ENCODE peak calls at places on chromosomes 6 and 20, in four cellular contexts. Q is heart right ventricle, Y is hepatocyte, E is body of pancreas. G is an unnamed sample.

GRCh38 chr6:15287670-15288069 is 41.8 kb downstream of the JARID2 start:
- DNase-seq in E (no peak), Q (no peak), Y (no peak), G (no peak)

GRCh38 chr6:47376930-47377329 is 67.2 kb upstream of the TNFRSF21 start:
- DNase-seq in Q (no peak), E (no peak), Y (no peak), G (no peak)

GRCh38 chr20:37931153-37931922 is 28.4 kb downstream of the VSTM2L start:
- DNase-seq in E (no peak), Y (no peak), Q (no peak), G (no peak)

GRCh38 chr6:33147807-33148666 is 44.2 kb downstream of the COL11A2 start:
- DNase-seq in E (peak; percentile 58), Q (no peak), Y (peak; percentile 71), G (no peak)

GRCh38 chr6:40349566-40350192 is 237.5 kb downstream of the LRFN2 start:
- DNase-seq in Q (no peak), Y (no peak), E (no peak), G (peak; percentile 20)

GRCh38 chr6:125094563-125094962 is 59.0 kb upstream of the TPD52L1 start:
- DNase-seq in Q (no peak), Y (no peak), E (no peak), G (no peak)

GRCh38 chr6:16205377-16206144 is 32.8 kb upstream of the GMPR start:
- DNase-seq in Q (no peak), Y (peak; percentile 38), E (no peak), G (no peak)

GRCh38 chr6:27188885-27189418 is 58.5 kb upstream of the PRSS16 start:
- DNase-seq in Y (peak; percentile 94), Q (no peak), E (peak; percentile 81), G (peak; percentile 58)

GRCh38 chr6:149938571-149939462 is 3.0 kb upstream of the ULBP2 start:
- DNase-seq in Y (no peak), E (no peak), Q (no peak), G (no peak)

GRCh38 chr6:30325150-30325872 is 1.4 kb upstream of the TRIM39 start:
- DNase-seq in Q (no peak), Y (peak; percentile 83), E (peak; percentile 54), G (peak; percentile 49)

DNA sequence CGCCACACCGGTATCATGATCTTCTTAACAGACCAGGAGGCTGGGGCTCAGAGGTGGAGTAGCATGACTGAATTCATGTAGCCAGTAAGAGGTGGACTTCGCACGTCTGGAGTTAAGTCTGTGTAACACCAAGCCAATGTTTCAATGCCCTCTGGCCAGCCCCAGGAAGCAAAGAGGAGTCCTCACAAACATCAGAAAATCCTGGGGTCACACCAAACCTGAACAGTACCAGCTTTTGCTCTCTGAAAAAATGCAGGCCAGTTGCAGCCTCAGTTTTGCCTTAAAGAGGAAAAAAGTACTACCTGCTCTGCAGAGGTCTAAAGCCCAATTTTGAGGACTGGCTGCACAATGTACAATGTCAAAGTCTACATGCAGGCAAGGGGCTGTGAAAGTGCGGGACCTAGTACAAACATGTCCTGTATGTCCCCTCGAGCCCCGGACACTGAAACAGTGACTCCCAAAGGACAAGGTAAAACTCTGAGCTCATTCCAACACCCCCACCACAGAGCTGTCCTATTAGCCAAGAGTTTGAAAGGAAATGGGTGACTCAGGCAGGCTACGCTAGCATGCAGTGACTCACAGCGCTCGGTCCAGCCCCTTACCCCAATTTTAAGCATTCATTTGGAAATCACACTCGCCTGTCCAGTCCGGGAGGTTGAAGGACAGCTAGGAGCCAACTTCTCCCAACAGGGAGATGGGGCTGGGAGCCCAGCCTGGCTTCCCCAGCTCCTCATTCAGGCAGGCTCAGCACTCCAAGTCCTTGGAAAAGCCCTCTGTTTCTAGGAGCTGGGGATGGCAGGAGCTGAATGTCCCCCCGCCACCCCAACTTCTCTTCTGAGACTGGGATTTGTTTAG is 4.1 kb downstream of the SDC4 start:
- DNase-seq in Q (no peak), Y (peak; percentile 85), E (peak; percentile 80), G (peak; percentile 63)
- H3K4me1 ChIP-seq in Q (peaks cover 77% of the 10 kb centered on the region), Y (peaks cover 79% of the 10 kb centered on the region), E (peaks cover 83% of the 10 kb centered on the region), G (peaks cover 17% of the 10 kb centered on the region)

DNA sequence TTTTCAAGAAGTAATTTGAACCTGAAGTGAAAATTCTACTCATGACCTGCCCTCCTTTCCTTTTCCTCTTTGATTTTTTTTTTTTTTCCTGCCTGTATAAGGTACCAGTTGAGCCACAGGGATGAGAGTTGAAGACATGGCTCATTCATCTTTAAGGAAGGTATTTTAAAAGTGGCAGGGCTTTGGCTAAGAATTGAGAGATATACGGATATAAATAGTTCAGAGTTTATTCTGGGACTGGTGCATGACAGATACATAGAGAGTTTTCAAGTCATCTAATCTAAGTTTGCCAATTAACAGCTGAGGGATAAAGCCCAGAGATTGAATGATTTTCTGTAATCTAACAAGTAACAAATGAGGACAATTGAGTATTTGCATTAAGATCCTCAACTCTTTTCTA is 69.8 kb downstream of the BTBD3 start:
- DNase-seq in E (no peak), Y (no peak), Q (no peak), G (no peak)
- TF ChIP-seq CTCF in E (no peak), Y (no peak), Q (no peak), G (no peak)

DNA sequence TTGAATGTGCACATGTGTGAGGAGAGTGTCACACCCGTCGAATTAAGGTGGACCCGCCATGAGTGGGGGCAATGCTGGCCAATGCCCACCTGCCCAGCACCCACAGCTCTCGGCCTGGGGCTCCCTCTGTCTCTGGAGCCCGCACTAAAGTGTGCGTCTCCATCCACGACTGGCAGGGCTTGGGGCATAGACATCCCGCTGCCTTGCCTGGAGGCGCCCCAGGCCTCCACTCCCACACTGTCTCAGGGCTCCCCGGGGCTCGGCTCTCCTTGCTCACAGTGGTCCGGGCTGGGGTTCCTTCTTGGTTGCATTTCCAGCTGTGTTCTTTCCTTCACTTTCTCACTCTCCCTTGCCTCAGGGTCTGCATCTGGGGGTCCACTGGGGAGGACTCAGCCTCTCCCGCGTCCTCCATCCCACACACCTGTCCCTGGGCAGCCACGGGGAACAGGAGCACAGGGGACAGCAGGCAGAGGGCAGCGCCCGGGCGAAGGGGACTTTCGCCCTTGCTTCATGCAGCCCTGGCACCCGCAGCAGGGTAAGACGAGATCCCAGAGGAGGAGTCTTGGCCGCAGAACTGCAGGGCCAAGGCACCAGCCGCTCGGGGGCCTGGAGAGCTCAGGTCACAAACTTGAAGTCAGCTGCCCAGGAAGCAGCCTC is 20.1 kb upstream of the MRGBP start:
- DNase-seq in Y (no peak), Q (no peak), E (no peak), G (no peak)
- H3K4me3 ChIP-seq in Y (no peak overlapping the region), Q (no peak overlapping the region), E (no peak overlapping the region), G (no peak overlapping the region)

DNA sequence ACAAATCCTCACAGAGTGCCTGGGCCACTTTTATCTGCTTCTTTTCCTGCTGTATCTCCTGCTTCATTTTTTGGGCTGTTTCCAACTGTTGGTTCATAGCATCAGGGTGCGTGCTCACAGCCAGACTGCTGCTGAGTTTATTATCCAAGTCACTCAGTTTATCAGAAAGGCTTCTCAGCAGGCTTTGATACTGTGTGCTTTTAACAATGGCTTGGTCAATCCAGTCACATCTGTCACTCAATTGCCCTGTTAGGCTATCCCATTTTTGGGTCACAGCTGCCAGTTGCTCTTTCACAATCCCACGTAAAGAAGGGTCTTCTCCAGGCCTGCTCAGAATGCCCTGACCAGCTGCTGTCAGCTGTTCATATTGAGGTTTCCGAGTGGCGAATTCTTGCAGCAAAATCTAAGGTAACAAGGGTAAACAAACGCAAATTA is 87.2 kb downstream of the DST start:
- DNase-seq in Q (no peak), E (no peak), Y (peak; percentile 40), G (no peak)
- H3K4me1 ChIP-seq in Q (peaks cover 26% of the 10 kb centered on the region), E (no peaks in the 10 kb centered on the region), Y (peaks cover 8% of the 10 kb centered on the region), G (peaks cover 18% of the 10 kb centered on the region)

GRCh38 chr6:118565317-118565960 is 17.3 kb downstream of the PLN start:
- DNase-seq in Q (no peak), E (no peak), Y (peak; percentile 51), G (no peak)

GRCh38 chr6:118569498-118569897 is 21.4 kb downstream of the PLN start:
- DNase-seq in Q (no peak), E (no peak), Y (no peak), G (no peak)

GRCh38 chr6:118567974-118568373 is 19.9 kb downstream of the PLN start:
- DNase-seq in E (no peak), Y (no peak), Q (no peak), G (no peak)

GRCh38 chr6:118574051-118574865 is 26.2 kb downstream of the PLN start:
- DNase-seq in Q (no peak), Y (peak; percentile 83), E (no peak), G (no peak)

DNA sequence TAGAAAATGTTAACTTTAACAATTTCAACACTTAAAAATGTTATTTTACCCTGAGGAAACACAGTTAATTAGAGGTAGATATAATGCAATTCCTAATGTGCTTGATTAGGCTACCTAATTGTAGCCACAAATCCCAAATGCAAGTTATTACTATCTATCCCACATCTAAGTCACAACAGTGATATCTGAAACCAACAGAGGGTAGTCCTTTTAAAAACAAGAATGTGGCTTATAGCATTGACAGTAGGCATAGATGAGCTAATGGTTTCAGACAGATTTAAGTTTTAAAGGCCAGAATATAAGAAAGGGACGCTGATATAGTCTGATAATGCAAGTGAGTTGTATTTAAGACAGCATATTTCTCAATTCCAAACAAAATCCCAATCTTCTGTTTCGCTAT is 23.0 kb downstream of the PLN start:
- DNase-seq in Y (no peak), E (no peak), Q (no peak), G (no peak)
- TF ChIP-seq CTCF in Y (no peak), E (no peak), Q (no peak), G (no peak)

GRCh38 chr6:56840467-56841371 is 114.2 kb upstream of the BEND6 start:
- DNase-seq in Q (no peak), E (no peak), Y (peak; percentile 30), G (no peak)
- H3K4me3 ChIP-seq in Q (peak overlapping the region; percentile 72), E (no peak overlapping the region), Y (no peak overlapping the region), G (no peak overlapping the region)

DNA sequence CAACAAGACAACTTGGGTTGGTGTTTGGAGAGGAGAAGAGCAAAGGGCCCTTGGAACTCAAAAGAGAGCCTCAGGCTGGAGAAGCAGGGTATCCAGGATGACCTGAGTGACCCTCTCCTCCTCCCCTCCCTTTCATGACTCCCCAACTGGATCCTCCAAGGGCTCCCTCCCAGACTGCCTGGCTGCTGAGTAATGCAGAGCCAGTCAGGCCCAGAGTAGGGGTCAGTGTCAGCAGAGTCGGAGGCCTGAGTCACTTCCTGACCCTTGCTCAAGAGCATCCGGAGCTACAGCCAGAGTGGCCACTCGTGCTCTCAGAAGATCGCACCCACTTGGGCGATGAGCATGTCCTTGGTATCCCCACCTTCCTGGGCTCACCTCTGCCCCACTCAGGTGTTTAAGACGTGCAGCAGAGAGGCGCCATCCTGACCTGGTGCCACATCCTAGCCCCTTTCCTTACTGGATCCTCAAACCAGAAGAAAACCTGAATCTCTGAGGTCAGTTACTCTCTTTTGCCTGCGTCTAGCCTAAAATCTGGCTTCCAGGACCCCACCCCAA is 2.8 kb upstream of the MAPK13 start:
- DNase-seq in E (peak; percentile 31), Y (peak; percentile 38), Q (no peak), G (peak; percentile 80)
- H3K4me1 ChIP-seq in E (peaks cover 33% of the 10 kb centered on the region), Y (peaks cover 20% of the 10 kb centered on the region), Q (peaks cover 10% of the 10 kb centered on the region), G (peaks cover 37% of the 10 kb centered on the region)

G was measured in lung.